ENCODE peak calls at places on chromosomes 1 and 21, in ten cellular contexts. E is dorsolateral prefrontal cortex; Y is kidney epithelial cell; R is CD4-positive, alpha-beta T cell; M is IMR-90; K is esophagus squamous epithelium; H is BE2C; O is foreskin fibroblast; I is heart left ventricle; B is MCF 10A. P is an unnamed sample.

GRCh38 chr1:235583511-235584001 is 66.0 kb downstream of the GNG4 start:
- DNase-seq in K (no peak), B (no peak), Y (no peak), H (no peak), O (no peak), E (peak), M (no peak), R (no peak), I (no peak), P (no peak)

GRCh38 chr1:245086389-245086969 is 68.3 kb upstream of the KIF26B start:
- DNase-seq in E (no peak), M (peak), H (no peak), I (no peak), B (peak), K (no peak), O (peak), Y (no peak), R (no peak), P (no peak)

GRCh38 chr1:163335216-163335615 is 13.5 kb downstream of the NUF2 start:
- DNase-seq in Y (no peak), I (no peak), M (no peak), H (no peak), R (no peak), B (no peak), E (no peak), O (no peak), K (no peak), P (no peak)

GRCh38 chr1:68346192-68346808 is 103.5 kb downstream of the RPE65 start:
- DNase-seq in Y (no peak), H (no peak), K (no peak), O (peak), I (no peak), R (no peak), B (peak), M (peak), E (no peak), P (no peak)

GRCh38 chr21:37413553-37414291 is 47.1 kb downstream of the DYRK1A start:
- DNase-seq in B (no peak), Y (no peak), H (no peak), O (no peak), R (no peak), K (no peak), E (no peak), M (no peak), I (no peak), P (no peak)

GRCh38 chr1:100736324-100736723 is 16.8 kb downstream of the VCAM1 start:
- DNase-seq in O (no peak), E (no peak), Y (no peak), R (no peak), K (no peak), B (peak), I (no peak), M (peak), H (no peak), P (no peak)

GRCh38 chr1:75841421-75841820 is 44.7 kb downstream of the MSH4 start:
- DNase-seq in Y (no peak), M (no peak), K (no peak), E (no peak), B (no peak), I (no peak), H (no peak), R (no peak), O (no peak), P (no peak)

GRCh38 chr1:104082221-104082620 is 332.5 kb downstream of the AMY1C start:
- DNase-seq in H (no peak), R (no peak), B (no peak), E (no peak), M (no peak), Y (no peak), K (no peak), I (no peak), O (no peak), P (no peak)

GRCh38 chr1:177585492-177586220 is 384.2 kb downstream of the SEC16B start:
- DNase-seq in R (no peak), E (no peak), I (no peak), M (no peak), Y (no peak), K (no peak), H (no peak), O (peak), B (no peak), P (no peak)

GRCh38 chr1:193448682-193449461 is 262.5 kb upstream of the B3GALT2 start:
- DNase-seq in B (no peak), H (no peak), I (no peak), K (no peak), O (no peak), R (no peak), M (no peak), Y (no peak), E (no peak), P (no peak)

GRCh38 chr1:159163609-159164008 is 7.8 kb upstream of the CADM3 start:
- DNase-seq in I (no peak), E (no peak), K (no peak), Y (no peak), H (no peak), R (no peak), M (no peak), B (no peak), O (no peak), P (no peak)

GRCh38 chr1:85188530-85188929 is 12.3 kb downstream of the SYDE2 start:
- DNase-seq in Y (no peak), H (no peak), I (no peak), E (no peak), R (no peak), M (no peak), K (no peak), B (peak), O (peak), P (no peak)

GRCh38 chr21:37264808-37265207 is 2.3 kb downstream of the VPS26C start:
- DNase-seq in O (no peak), R (no peak), M (no peak), H (no peak), K (no peak), I (no peak), B (no peak), Y (no peak), E (no peak), P (no peak)

GRCh38 chr1:205323794-205324193 is 2.2 kb upstream of the NUAK2 start:
- DNase-seq in B (no peak), H (no peak), E (no peak), I (no peak), O (no peak), M (no peak), K (no peak), Y (no peak), R (no peak), P (no peak)

GRCh38 chr1:221837886-221838285 is 96.0 kb upstream of the DUSP10 start:
- DNase-seq in I (no peak), O (no peak), Y (no peak), B (no peak), E (no peak), K (no peak), M (no peak), H (no peak), R (no peak), P (no peak)

GRCh38 chr1:204483791-204484190 is 10.8 kb downstream of the PIK3C2B start:
- DNase-seq in Y (no peak), R (no peak), H (no peak), K (no peak), E (no peak), O (no peak), M (no peak), I (no peak), B (peak), P (no peak)

GRCh38 chr1:61133048-61134019 is 51.0 kb downstream of the NFIA start:
- DNase-seq in E (no peak), M (no peak), R (no peak), K (no peak), O (no peak), H (no peak), B (no peak), I (no peak), Y (no peak), P (no peak)

GRCh38 chr1:90964444-90965035 is 57.3 kb downstream of the ZNF644 start:
- DNase-seq in K (no peak), R (no peak), O (peak), H (no peak), I (no peak), E (no peak), M (peak), Y (no peak), B (peak), P (no peak)

GRCh38 chr1:207873055-207873890 is 37.7 kb downstream of the CD34 start:
- DNase-seq in Y (no peak), M (no peak), R (no peak), K (no peak), H (peak), I (no peak), E (no peak), O (no peak), B (no peak), P (no peak)

GRCh38 chr1:207875532-207875931 is 35.4 kb downstream of the CD34 start:
- DNase-seq in Y (no peak), K (no peak), R (no peak), I (no peak), E (no peak), M (no peak), B (no peak), H (no peak), O (no peak), P (no peak)

GRCh38 chr1:207872655-207873054 is 38.3 kb downstream of the CD34 start:
- DNase-seq in B (no peak), Y (no peak), R (no peak), I (no peak), H (no peak), E (no peak), K (no peak), O (no peak), M (no peak), P (no peak)

GRCh38 chr1:207878939-207879338 is 32.0 kb downstream of the CD34 start:
- DNase-seq in M (no peak), B (no peak), R (no peak), O (no peak), E (no peak), Y (no peak), I (no peak), H (no peak), K (no peak), P (no peak)

GRCh38 chr1:207876129-207876528 is 34.8 kb downstream of the CD34 start:
- DNase-seq in R (no peak), K (no peak), O (peak), B (no peak), H (no peak), E (no peak), Y (no peak), M (no peak), I (no peak), P (no peak)
- TF ChIP-seq CTCF in R (no peak), K (no peak), O (peak), B (no peak), H (peak), E (no peak), Y (no peak), M (peak), I (peak), P (no peak)

GRCh38 chr1:30804822-30805221 is 47.2 kb upstream of the LAPTM5 start:
- DNase-seq in R (no peak), K (no peak), Y (no peak), B (no peak), O (no peak), M (no peak), E (no peak), H (no peak), I (no peak), P (no peak)

GRCh38 chr1:30798954-30799491 is 41.4 kb upstream of the LAPTM5 start:
- DNase-seq in K (no peak), E (no peak), I (no peak), O (no peak), B (no peak), H (no peak), R (no peak), M (no peak), Y (no peak), P (no peak)

GRCh38 chr1:30803562-30803961 is 46.0 kb upstream of the LAPTM5 start:
- DNase-seq in I (no peak), H (no peak), K (no peak), M (no peak), Y (no peak), O (no peak), R (no peak), B (no peak), E (no peak), P (no peak)

GRCh38 chr1:30804381-30804780 is 46.8 kb upstream of the LAPTM5 start:
- DNase-seq in K (no peak), M (no peak), R (no peak), O (no peak), Y (no peak), B (no peak), E (no peak), I (no peak), H (no peak), P (no peak)

GRCh38 chr1:30801826-30802198 is 44.2 kb upstream of the LAPTM5 start:
- DNase-seq in K (no peak), R (peak), Y (no peak), I (peak), B (peak), O (peak), M (peak), H (peak), E (peak), P (peak)
- TF ChIP-seq CTCF in K (peak), R (peak), Y (peak), I (peak), B (peak), O (peak), M (peak), H (peak), E (peak), P (peak)

GRCh38 chr1:62209931-62210595 is 15.4 kb downstream of the L1TD1 start:
- DNase-seq in B (peak), M (no peak), Y (no peak), E (no peak), O (peak), R (no peak), H (no peak), K (no peak), I (no peak), P (no peak)
- TF ChIP-seq CTCF in B (peak), M (no peak), Y (no peak), E (no peak), O (no peak), R (no peak), H (no peak), K (peak), I (no peak), P (no peak)

GRCh38 chr1:30718636-30719405 is 4.6 kb downstream of the MATN1 start:
- DNase-seq in K (peak), B (peak), H (peak), M (peak), E (no peak), Y (peak), R (peak), O (peak), I (peak), P (peak)
- TF ChIP-seq CTCF in K (peak), B (peak), H (peak), M (peak), E (peak), Y (peak), R (peak), O (peak), I (peak), P (peak)

DNA sequence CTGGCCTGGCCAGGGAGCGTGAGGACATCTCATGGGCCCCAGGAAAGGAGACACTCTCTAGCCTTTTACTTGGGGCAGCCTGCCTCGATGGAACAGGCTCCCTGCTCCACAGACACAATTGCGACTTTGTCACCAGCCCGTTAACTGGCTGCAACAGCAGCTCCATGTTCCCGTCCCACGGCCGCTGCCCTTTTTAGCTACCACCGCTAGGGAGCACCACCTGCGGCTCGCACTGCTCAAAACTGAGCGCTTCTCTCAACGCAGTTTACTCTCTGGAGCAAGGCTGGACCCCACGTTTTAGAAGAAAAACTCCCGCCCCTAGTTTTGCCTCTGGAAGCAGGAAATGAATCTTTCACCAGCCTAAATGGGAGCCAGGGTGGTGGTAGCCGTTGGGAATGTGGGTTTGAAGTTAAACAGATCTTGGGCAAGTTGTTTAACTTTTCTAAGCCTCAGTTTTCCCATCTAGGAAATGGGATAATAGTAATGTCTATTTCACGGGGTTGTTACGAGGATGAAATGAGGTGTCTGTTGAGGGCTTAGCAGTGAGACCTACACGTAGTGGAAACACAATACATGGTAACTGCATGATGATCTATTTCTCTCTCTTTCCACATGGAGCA is 3.5 kb upstream of the LRRC38 start:
- DNase-seq in Y (no peak), I (no peak), H (no peak), K (no peak), B (no peak), M (no peak), E (no peak), R (no peak), O (no peak), P (peak)
- TF ChIP-seq CTCF in Y (peak), I (no peak), H (no peak), K (peak), B (no peak), M (no peak), E (no peak), R (no peak), O (no peak), P (peak)

GRCh38 chr1:111505641-111506119 is 2.2 kb upstream of the ADORA3 start:
- DNase-seq in B (no peak), E (no peak), M (no peak), O (no peak), I (no peak), Y (no peak), H (no peak), R (no peak), K (no peak), P (no peak)

GRCh38 chr1:111506561-111506960 is 3.1 kb upstream of the ADORA3 start:
- DNase-seq in I (no peak), O (no peak), E (no peak), B (no peak), R (no peak), K (no peak), Y (no peak), H (no peak), M (no peak), P (no peak)

GRCh38 chr1:111504097-111504496 is 664 bp upstream of the ADORA3 start:
- DNase-seq in B (no peak), K (no peak), R (no peak), H (no peak), O (no peak), Y (no peak), M (no peak), I (no peak), E (no peak), P (no peak)

GRCh38 chr1:111510003-111510380 is 6.6 kb upstream of the ADORA3 start:
- DNase-seq in I (no peak), K (no peak), M (no peak), R (no peak), Y (no peak), E (no peak), O (no peak), H (no peak), B (no peak), P (no peak)

GRCh38 chr1:111507411-111508201 is 4.2 kb upstream of the ADORA3 start:
- DNase-seq in I (peak), O (peak), H (peak), E (no peak), K (peak), R (peak), M (peak), Y (no peak), B (peak), P (peak)
- TF ChIP-seq CTCF in I (no peak), O (peak), H (peak), E (no peak), K (no peak), R (no peak), M (peak), Y (peak), B (no peak), P (no peak)

DNA sequence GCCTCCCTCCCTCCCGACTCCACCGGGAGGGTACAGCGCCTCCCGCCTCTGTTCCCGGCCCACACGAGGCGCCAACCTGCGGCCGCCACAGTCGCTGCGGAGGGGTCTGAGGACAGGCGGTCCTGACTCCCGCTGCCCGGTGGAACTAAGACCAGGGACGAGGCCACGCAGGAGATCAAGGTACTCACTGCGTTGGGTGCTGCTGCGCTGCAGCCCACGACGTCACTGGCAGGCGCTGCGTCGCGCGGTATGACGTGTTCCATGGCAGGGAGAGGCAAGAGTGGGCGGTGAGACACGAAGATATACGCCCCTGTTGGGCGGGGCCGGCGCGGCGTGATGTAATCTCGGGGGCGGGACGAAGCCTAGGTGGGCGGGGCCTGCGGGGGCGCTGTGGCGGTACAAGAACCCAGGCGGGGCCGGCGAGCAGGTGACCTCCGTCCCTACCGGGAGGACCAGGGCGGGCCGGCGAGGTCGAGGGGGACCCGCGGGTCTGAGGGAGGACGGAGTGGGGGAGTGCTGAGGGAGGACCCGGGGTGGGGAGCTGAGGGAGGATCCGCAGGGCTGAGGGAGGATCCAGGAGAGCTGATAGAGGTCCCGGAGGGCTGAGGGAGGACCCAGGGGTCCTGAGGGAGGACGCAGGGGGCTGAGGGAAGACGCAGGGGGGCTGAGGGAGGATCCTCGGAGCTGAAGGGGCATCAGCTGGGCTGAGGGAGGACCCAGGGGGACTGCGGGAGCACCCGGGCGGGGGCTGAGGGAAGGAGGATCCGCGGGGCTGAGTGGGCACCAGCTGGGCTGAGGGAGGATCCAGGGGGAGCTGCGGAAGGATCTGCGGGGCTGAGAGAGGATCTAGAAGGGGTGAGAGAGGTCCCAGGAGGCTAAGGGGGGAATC is at the start of gene MRPL55:
- DNase-seq in R (peak), I (peak), H (peak), B (peak), M (peak), E (peak), Y (peak), O (peak), K (peak), P (peak)
- TF ChIP-seq CTCF in R (no peak), I (no peak), H (peak), B (no peak), M (no peak), E (peak), Y (no peak), O (no peak), K (no peak), P (peak)

GRCh38 chr1:24929876-24930702 is at the start of gene RUNX3:
- DNase-seq in H (no peak), M (no peak), R (peak), I (peak), O (peak), E (no peak), B (no peak), Y (no peak), K (peak), P (no peak)
- TF ChIP-seq CTCF in H (no peak), M (no peak), R (peak), I (no peak), O (no peak), E (no peak), B (no peak), Y (no peak), K (peak), P (no peak)

GRCh38 chr1:214602764-214603657 is at the start of gene CENPF:
- DNase-seq in R (peak), H (peak), I (peak), O (peak), Y (peak), M (peak), B (peak), E (peak), K (peak), P (peak)
- TF ChIP-seq CTCF in R (peak), H (peak), I (peak), O (no peak), Y (no peak), M (peak), B (peak), E (peak), K (peak), P (peak)

GRCh38 chr1:184193451-184193850 is 141.9 kb downstream of the TSEN15 start:
- DNase-seq in Y (no peak), M (peak), K (no peak), O (no peak), H (no peak), I (no peak), E (no peak), R (no peak), B (no peak), P (no peak)
- TF ChIP-seq CTCF in Y (no peak), M (no peak), K (no peak), O (no peak), H (no peak), I (no peak), E (no peak), R (no peak), B (no peak), P (no peak)